ENCODE peak calls at places on chromosomes 2 and 18, in seven cellular contexts. K, V, W, F, Y, S and H are unnamed samples.

GRCh38 chr18:77811510-77811909 is 561.9 kb downstream of the GALR1 start:
- DNase-seq in V (no peak), W (no peak), K (no peak), S (no peak), Y (no peak), F (no peak), H (no peak)

GRCh38 chr2:110852541-110853263 is 120.3 kb downstream of the ACOXL start:
- DNase-seq in S (no peak), V (no peak), F (no peak), W (no peak), K (no peak), Y (no peak), H (peak; percentile 41)

GRCh38 chr2:44553456-44553855 is 191.7 kb downstream of the CAMKMT start:
- DNase-seq in Y (no peak), K (no peak), V (no peak), F (no peak), S (no peak), W (no peak), H (no peak)

GRCh38 chr18:12092398-12093229 is 1.0 kb upstream of the ANKRD62 start:
- DNase-seq in S (no peak), Y (peak; percentile 57), W (peak; percentile 61), K (no peak), F (no peak), V (peak; percentile 61), H (no peak)

GRCh38 chr2:1741851-1742250 is 2.5 kb downstream of the PXDN start:
- DNase-seq in S (no peak), W (peak; percentile 43), Y (no peak), K (no peak), F (no peak), V (no peak), H (no peak)

GRCh38 chr2:205796914-205797313 is 114.6 kb downstream of the NRP2 start:
- DNase-seq in W (no peak), V (no peak), K (no peak), S (no peak), Y (no peak), F (no peak), H (no peak)

GRCh38 chr2:224747765-224748164 is 31.6 kb upstream of the CCDC195 start:
- DNase-seq in V (no peak), W (no peak), Y (no peak), S (no peak), K (no peak), F (no peak), H (no peak)

GRCh38 chr2:74440005-74440377 is 1.7 kb downstream of the RTKN start:
- DNase-seq in V (peak; percentile 71), Y (peak; percentile 75), W (no peak), F (no peak), K (peak; percentile 86), S (no peak), H (peak; percentile 72)

GRCh38 chr2:2566396-2567323 is 235.6 kb upstream of the MYT1L start:
- DNase-seq in F (no peak), Y (no peak), V (no peak), K (no peak), S (no peak), W (no peak), H (no peak)

GRCh38 chr2:160836755-160837154 is 323.5 kb upstream of the TANK start:
- DNase-seq in V (no peak), F (no peak), S (no peak), W (no peak), K (no peak), Y (peak; percentile 48), H (no peak)

GRCh38 chr2:157349949-157350510 is 24.4 kb upstream of the ERMN start:
- DNase-seq in F (no peak), K (no peak), Y (no peak), S (no peak), W (no peak), V (no peak), H (no peak)

GRCh38 chr2:66570471-66570870 is 135.5 kb downstream of the MEIS1 start:
- DNase-seq in S (no peak), F (no peak), W (no peak), Y (no peak), K (no peak), V (no peak), H (no peak)

GRCh38 chr2:226354434-226354833 is 445.2 kb downstream of the IRS1 start:
- DNase-seq in V (no peak), S (no peak), W (no peak), F (no peak), Y (peak; percentile 9), K (no peak), H (no peak)

GRCh38 chr2:157875720-157876065 is 437 bp downstream of the ACVR1 start:
- DNase-seq in W (no peak), S (no peak), V (no peak), K (peak; percentile 15), Y (peak; percentile 80), F (no peak), H (peak; percentile 75)

GRCh38 chr2:85926526-85926925 is 37.7 kb upstream of the ST3GAL5 start:
- DNase-seq in V (no peak), S (no peak), Y (no peak), W (no peak), F (no peak), K (no peak), H (no peak)

GRCh38 chr2:36482576-36483214 is 115.3 kb downstream of the FEZ2 start:
- DNase-seq in Y (peak; percentile 49), K (no peak), V (no peak), F (no peak), S (no peak), W (no peak), H (no peak)
- H3K4me1 ChIP-seq in Y (peaks cover 43% of the 10 kb centered on the region), K (peaks cover 13% of the 10 kb centered on the region), V (peaks cover 4% of the 10 kb centered on the region), F (no peaks in the 10 kb centered on the region), S (peaks cover 71% of the 10 kb centered on the region), W (peaks cover 8% of the 10 kb centered on the region), H (peaks cover 13% of the 10 kb centered on the region)

GRCh38 chr2:196224767-196225166 is 53.4 kb upstream of the STK17B start:
- DNase-seq in V (no peak), S (no peak), Y (no peak), W (no peak), K (no peak), F (no peak), H (no peak)

GRCh38 chr2:196229013-196229412 is 57.6 kb upstream of the STK17B start:
- DNase-seq in W (no peak), S (no peak), K (no peak), Y (no peak), V (no peak), F (no peak), H (no peak)

GRCh38 chr2:196225213-196225612 is 53.8 kb upstream of the STK17B start:
- DNase-seq in W (no peak), F (no peak), K (no peak), S (no peak), V (no peak), Y (no peak), H (no peak)

GRCh38 chr2:196230051-196230450 is 58.7 kb upstream of the STK17B start:
- DNase-seq in F (peak; percentile 37), Y (no peak), V (no peak), K (no peak), W (no peak), S (no peak), H (no peak)

DNA sequence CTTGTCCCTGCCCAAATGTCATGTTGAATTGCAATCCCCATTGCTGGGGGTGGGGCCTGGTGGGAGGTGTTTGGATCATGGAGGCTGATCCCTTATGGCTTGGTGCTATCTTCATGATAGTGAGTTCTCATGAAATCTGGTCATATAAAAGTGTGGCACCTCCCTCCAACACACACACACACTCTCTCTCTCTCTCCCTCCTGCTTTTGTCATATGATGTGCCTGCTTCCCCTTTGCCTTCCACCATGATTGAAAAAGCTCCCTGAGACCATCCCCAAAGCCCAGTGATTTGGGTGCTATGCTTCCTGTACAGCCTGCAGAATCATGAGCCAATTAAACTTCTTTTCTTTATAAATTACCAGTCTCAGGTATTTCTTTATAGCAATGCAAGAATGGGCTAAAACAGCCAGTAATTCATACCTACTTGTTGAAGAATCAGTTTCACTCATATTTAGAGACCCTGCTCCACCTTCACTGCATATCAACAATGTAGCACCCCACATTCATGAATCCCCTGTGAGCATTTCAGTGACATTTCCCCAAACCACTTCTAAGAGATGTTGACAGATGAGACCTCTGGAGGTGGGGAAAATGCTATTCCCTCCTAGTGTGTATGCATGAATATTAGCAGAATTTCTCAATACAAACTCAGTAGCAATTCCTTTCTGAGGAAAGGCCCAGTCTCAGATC is 54.8 kb upstream of the STK17B start:
- DNase-seq in Y (no peak), V (no peak), W (no peak), F (no peak), S (no peak), K (no peak), H (no peak)
- H3K4me1 ChIP-seq in Y (no peaks in the 10 kb centered on the region), V (no peaks in the 10 kb centered on the region), W (no peaks in the 10 kb centered on the region), F (peaks cover 63% of the 10 kb centered on the region), S (peaks cover 9% of the 10 kb centered on the region), K (no peaks in the 10 kb centered on the region), H (no peaks in the 10 kb centered on the region)

GRCh38 chr2:113175736-113176695 is 2.2 kb downstream of the PSD4 start:
- DNase-seq in V (peak; percentile 66), W (no peak), F (no peak), K (no peak), Y (no peak), S (no peak), H (no peak)

GRCh38 chr2:113173563-113174368 is at the start of gene PSD4:
- DNase-seq in Y (no peak), V (peak; percentile 93), F (peak; percentile 70), S (no peak), W (no peak), K (no peak), H (peak; percentile 80)

GRCh38 chr2:113176696-113177355 is 3.1 kb downstream of the PSD4 start:
- DNase-seq in V (peak; percentile 30), F (no peak), S (no peak), K (no peak), Y (no peak), W (no peak), H (no peak)

GRCh38 chr2:113174369-113174735 is 581 bp downstream of the PSD4 start:
- DNase-seq in W (no peak), K (no peak), F (no peak), S (no peak), V (no peak), Y (no peak), H (no peak)

GRCh38 chr2:113175101-113175628 is 1.4 kb downstream of the PSD4 start:
- DNase-seq in S (no peak), K (no peak), V (peak; percentile 64), F (peak; percentile 41), W (no peak), Y (no peak), H (no peak)
- H3K4me1 ChIP-seq in S (no peaks in the 10 kb centered on the region), K (peaks cover 19% of the 10 kb centered on the region), V (peaks cover 7% of the 10 kb centered on the region), F (peaks cover 77% of the 10 kb centered on the region), W (no peaks in the 10 kb centered on the region), Y (peaks cover 3% of the 10 kb centered on the region), H (no peaks in the 10 kb centered on the region)

GRCh38 chr2:30510409-30510808 is 63.4 kb downstream of the LCLAT1 start:
- DNase-seq in K (no peak), W (no peak), S (no peak), V (no peak), F (no peak), Y (no peak), H (no peak)

GRCh38 chr2:30511122-30512083 is 64.4 kb downstream of the LCLAT1 start:
- DNase-seq in S (no peak), F (no peak), Y (peak; percentile 21), K (no peak), V (no peak), W (no peak), H (no peak)

GRCh38 chr2:30514861-30515435 is 67.9 kb downstream of the LCLAT1 start:
- DNase-seq in W (no peak), K (no peak), V (no peak), Y (no peak), F (no peak), S (no peak), H (no peak)

GRCh38 chr2:30514134-30514860 is 67.3 kb downstream of the LCLAT1 start:
- DNase-seq in W (no peak), Y (peak; percentile 40), V (no peak), K (no peak), F (no peak), S (no peak), H (no peak)

GRCh38 chr2:30512243-30512866 is 65.3 kb downstream of the LCLAT1 start:
- DNase-seq in S (no peak), F (no peak), V (no peak), K (no peak), W (no peak), Y (no peak), H (no peak)
- H3K4me1 ChIP-seq in S (peaks cover 28% of the 10 kb centered on the region), F (peaks cover 15% of the 10 kb centered on the region), V (no peaks in the 10 kb centered on the region), K (peaks cover 5% of the 10 kb centered on the region), W (peaks cover 2% of the 10 kb centered on the region), Y (peaks cover 45% of the 10 kb centered on the region), H (no peaks in the 10 kb centered on the region)